ENCODE peak calls at places on chromosomes 16 and 17, in ten cellular contexts. E is heart left ventricle; P is right lobe of liver; X is left lung; J is CD4-positive, alpha-beta T cell; N is heart right ventricle; Z is IMR-90; G is MM.1S; U is CD8-positive, alpha-beta T cell; R is testis. O is an unnamed sample. For H3K27me3, the result is how much of the 10 kb centered on the place peaks cover.

GRCh38 chr17:50806141-50806643 is 29.2 kb upstream of the WFIKKN2 start:
- DNase-seq in U (no peak), E (no peak), Z (peak), N (no peak), P (peak), G (no peak), X (no peak), J (no peak), R (no peak), O (no peak)

GRCh38 chr17:50927287-50927686 is 61.1 kb upstream of the TOB1 start:
- DNase-seq in R (no peak), X (no peak), E (no peak), J (no peak), Z (no peak), G (no peak), N (no peak), P (no peak), U (no peak), O (no peak)

GRCh38 chr17:48842746-48843145 is 11.9 kb downstream of the CALCOCO2 start:
- DNase-seq in N (no peak), X (no peak), U (no peak), J (no peak), E (no peak), P (no peak), R (no peak), Z (peak), G (no peak), O (no peak)

GRCh38 chr16:81578636-81579413 is 134.2 kb downstream of the CMIP start:
- DNase-seq in E (no peak), N (no peak), R (no peak), Z (no peak), G (no peak), X (no peak), P (no peak), U (no peak), J (no peak), O (no peak)

GRCh38 chr17:39036009-39036408 is 68.8 kb upstream of the FBXO47 start:
- DNase-seq in R (no peak), N (no peak), P (no peak), E (no peak), U (no peak), Z (no peak), G (no peak), J (no peak), X (no peak), O (no peak)

GRCh38 chr17:56532926-56533325 is 60.6 kb upstream of the NOG start:
- DNase-seq in R (no peak), X (no peak), Z (no peak), P (no peak), E (no peak), J (no peak), G (no peak), U (no peak), N (no peak), O (no peak)

GRCh38 chr17:68600881-68601564 is at the start of gene FAM20A:
- DNase-seq in J (no peak), Z (no peak), P (peak), N (peak), E (peak), G (no peak), U (no peak), R (peak), X (peak), O (peak)

GRCh38 chr17:81018044-81018802 is 16.7 kb upstream of the BAIAP2 start:
- DNase-seq in U (no peak), N (no peak), Z (peak), G (peak), R (no peak), E (no peak), J (no peak), P (peak), X (peak), O (peak)

GRCh38 chr16:86145669-86146068 is 246.7 kb downstream of the IRF8 start:
- DNase-seq in P (no peak), X (no peak), E (no peak), R (no peak), G (no peak), J (no peak), N (no peak), Z (no peak), U (no peak), O (no peak)

GRCh38 chr16:29983420-29984136 is 9.9 kb downstream of the TAOK2 start:
- DNase-seq in E (no peak), P (no peak), R (no peak), Z (peak), G (no peak), N (no peak), U (no peak), X (no peak), J (no peak), O (peak)

GRCh38 chr16:15853021-15853420 is 3.8 kb downstream of the MYH11 start:
- DNase-seq in Z (no peak), P (no peak), U (no peak), X (no peak), G (no peak), N (no peak), R (no peak), E (no peak), J (no peak), O (no peak)

GRCh38 chr16:72886366-72886974 is 161.5 kb downstream of the ZFHX3 start:
- DNase-seq in J (no peak), E (no peak), X (no peak), U (no peak), R (no peak), P (no peak), N (no peak), Z (no peak), G (no peak), O (no peak)
- H3K27me3 ChIP-seq in J (under half), E (under half), X (under half), U (under half), R (under half), P (under half), N (under half), Z (under half), G (under half), O (under half)

GRCh38 chr16:2838928-2839327 is 8.8 kb downstream of the ZG16B start:
- DNase-seq in J (no peak), U (peak), P (no peak), Z (peak), E (peak), X (peak), R (peak), N (peak), G (peak), O (peak)
- H3K27me3 ChIP-seq in J (under half), U (under half), P (under half), Z (under half), E (under half), X (under half), R (under half), N (under half), G (half or more), O (under half)

DNA sequence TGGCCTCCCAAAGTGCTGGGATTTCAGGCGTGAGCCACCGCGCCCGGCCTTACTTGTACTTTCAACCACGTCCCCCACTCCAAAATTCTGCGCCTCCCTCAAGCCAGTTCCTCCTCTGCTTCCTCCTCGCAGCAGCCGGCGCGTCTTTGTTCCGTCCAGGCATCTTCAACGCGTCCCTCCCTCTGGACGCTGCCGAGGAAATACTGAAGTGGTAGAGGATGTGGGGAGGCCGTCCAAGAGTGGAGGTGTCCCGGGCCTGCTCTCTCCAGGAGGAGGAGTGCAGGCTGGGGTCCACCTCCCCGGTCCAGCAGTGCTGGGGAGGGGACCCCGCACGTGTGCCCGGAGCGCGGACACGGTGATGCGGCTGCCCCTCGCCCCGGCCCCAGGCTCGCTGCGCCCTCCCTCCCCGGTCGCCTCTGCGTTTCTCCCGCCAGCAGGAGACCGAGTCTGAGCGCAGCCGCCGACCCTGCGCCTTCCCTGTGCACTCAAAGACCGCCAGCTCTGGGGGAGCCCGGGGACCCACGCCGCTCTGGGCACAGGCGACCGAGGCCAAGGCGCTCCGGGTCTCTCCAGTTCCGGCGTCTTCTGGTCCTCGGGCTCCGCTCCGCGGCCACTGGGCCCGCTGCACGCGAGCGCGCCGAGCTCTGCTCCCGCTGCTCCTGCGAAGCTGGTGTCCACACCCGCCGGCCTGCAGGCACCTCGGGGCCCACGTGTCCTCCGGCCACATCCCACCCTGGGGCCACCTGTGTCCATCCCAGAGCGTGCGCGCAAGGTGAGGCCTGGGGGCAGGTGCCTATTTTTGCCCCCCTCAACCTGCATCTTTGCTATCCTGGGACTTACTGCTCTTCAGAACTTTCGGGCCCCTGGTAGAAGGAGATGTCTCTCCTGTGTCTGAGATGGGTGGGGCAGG is 31.7 kb downstream of the OSBPL7 start:
- DNase-seq in Z (peak), X (no peak), U (no peak), P (no peak), N (no peak), G (peak), J (no peak), R (peak), E (no peak), O (peak)
- H3K27me3 ChIP-seq in Z (half or more), X (half or more), U (under half), P (under half), N (half or more), G (half or more), J (half or more), R (under half), E (half or more), O (under half)

GRCh38 chr17:75356260-75356937 is 49.1 kb downstream of the GRB2 start:
- DNase-seq in J (no peak), Z (no peak), U (no peak), X (no peak), E (no peak), R (no peak), G (no peak), P (no peak), N (no peak), O (no peak)
- H3K27me3 ChIP-seq in J (under half), Z (under half), U (under half), X (under half), E (under half), R (under half), G (under half), P (under half), N (under half), O (under half)

GRCh38 chr17:44110823-44111633 is 12.4 kb downstream of the HDAC5 start:
- DNase-seq in N (peak), X (peak), R (peak), J (peak), Z (peak), E (peak), P (peak), G (peak), U (peak), O (peak)

GRCh38 chr17:44108440-44109311 is 14.8 kb downstream of the HDAC5 start:
- DNase-seq in U (no peak), G (no peak), R (peak), Z (peak), P (peak), X (peak), N (peak), E (peak), J (no peak), O (peak)

GRCh38 chr17:44106801-44107200 is 16.6 kb downstream of the HDAC5 start:
- DNase-seq in P (no peak), E (no peak), R (no peak), Z (no peak), G (no peak), N (no peak), X (no peak), U (no peak), J (no peak), O (no peak)

GRCh38 chr17:44110011-44110686 is 13.3 kb downstream of the HDAC5 start:
- DNase-seq in P (no peak), G (no peak), R (no peak), Z (no peak), N (no peak), E (no peak), U (no peak), X (no peak), J (no peak), O (no peak)

DNA sequence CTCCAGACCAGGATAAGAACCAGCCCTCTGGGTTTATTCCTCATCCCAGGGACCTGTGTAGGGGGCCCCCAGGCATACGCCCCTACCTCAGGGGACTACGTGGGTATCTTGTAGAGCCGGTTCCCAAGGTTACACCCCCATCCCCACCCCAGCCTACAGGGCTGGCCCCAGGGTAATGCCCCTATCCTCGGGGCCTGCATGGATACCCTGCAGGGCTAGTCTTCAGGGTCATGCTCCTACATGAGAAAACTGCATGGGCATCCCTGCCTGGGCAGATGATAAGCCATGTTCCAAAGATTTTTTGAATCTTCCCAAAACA is 14.2 kb downstream of the HDAC5 start:
- DNase-seq in G (no peak), Z (no peak), N (no peak), X (no peak), P (no peak), U (no peak), R (no peak), E (no peak), J (no peak), O (no peak)
- H3K27me3 ChIP-seq in G (under half), Z (under half), N (under half), X (under half), P (under half), U (under half), R (under half), E (under half), J (under half), O (under half)

DNA sequence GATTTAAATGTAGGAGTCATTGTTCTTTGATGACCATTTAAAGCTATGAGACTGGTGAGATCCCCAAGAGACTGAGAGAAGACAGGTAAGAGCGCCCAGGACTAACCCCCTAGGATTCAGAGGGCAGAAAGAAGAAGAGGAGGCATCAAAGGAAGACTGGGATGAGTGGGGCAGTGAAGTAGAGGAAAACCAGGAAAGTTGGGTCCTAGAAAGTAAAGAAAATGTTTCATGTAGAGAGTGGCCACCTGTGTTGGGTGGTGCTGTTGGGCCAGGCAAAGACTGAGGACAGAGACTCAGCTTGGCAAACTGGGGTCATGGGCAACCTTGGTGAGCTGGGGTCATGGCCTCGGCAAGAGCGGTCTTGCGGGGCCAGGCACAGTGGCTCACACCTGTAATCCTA is 1.3 kb upstream of the HAP1 start:
- DNase-seq in J (no peak), E (no peak), U (no peak), R (no peak), N (no peak), G (no peak), P (no peak), Z (no peak), X (no peak), O (no peak)
- H3K27me3 ChIP-seq in J (half or more), E (half or more), U (under half), R (under half), N (half or more), G (half or more), P (under half), Z (half or more), X (half or more), O (under half)

GRCh38 chr16:803751-804075 is 3.2 kb upstream of the GNG13 start:
- DNase-seq in N (no peak), J (no peak), G (no peak), U (no peak), Z (no peak), P (no peak), E (no peak), R (no peak), X (no peak), O (no peak)
- H3K27me3 ChIP-seq in N (under half), J (under half), G (under half), U (under half), Z (under half), P (under half), E (under half), R (under half), X (half or more), O (under half)

GRCh38 chr17:37642706-37643105 is 540 bp downstream of the DDX52 start:
- DNase-seq in J (no peak), G (peak), R (no peak), N (no peak), U (no peak), P (no peak), Z (peak), E (no peak), X (no peak), O (no peak)

GRCh38 chr17:37643118-37643766 is at the start of gene DDX52:
- DNase-seq in N (peak), G (peak), J (peak), R (peak), Z (peak), P (peak), U (peak), E (peak), X (peak), O (peak)

GRCh38 chr17:37640016-37640415 is 3.2 kb downstream of the DDX52 start:
- DNase-seq in P (no peak), E (no peak), Z (no peak), G (no peak), R (no peak), U (no peak), N (no peak), J (no peak), X (no peak), O (no peak)

GRCh38 chr17:37648555-37648954 is 5.3 kb upstream of the DDX52 start:
- DNase-seq in Z (peak), U (no peak), G (peak), N (no peak), P (no peak), X (no peak), R (no peak), J (no peak), E (no peak), O (no peak)

DNA sequence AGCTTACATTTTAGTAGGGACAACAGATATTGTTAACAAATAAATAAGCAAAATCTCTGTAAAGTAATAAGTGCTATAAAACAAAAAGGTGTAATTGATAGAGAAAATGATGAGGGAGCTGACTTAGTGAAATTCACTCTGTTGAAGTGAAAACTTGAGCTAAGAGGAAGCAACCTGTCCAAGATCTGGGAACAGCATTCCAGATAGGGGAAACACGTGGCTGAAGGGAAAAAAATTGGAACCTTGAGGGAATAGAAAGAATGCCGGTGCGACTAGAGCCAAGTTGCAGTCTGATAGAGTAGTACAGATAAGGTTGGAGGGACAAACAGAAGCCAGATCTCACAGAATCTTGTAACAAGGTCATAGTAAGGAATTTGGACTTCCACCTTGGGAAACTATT is 583 bp upstream of the DDX52 start:
- DNase-seq in E (no peak), X (no peak), P (no peak), J (no peak), G (no peak), R (no peak), U (no peak), N (no peak), Z (no peak), O (no peak)
- H3K27me3 ChIP-seq in E (under half), X (under half), P (under half), J (under half), G (under half), R (under half), U (under half), N (under half), Z (under half), O (under half)

DNA sequence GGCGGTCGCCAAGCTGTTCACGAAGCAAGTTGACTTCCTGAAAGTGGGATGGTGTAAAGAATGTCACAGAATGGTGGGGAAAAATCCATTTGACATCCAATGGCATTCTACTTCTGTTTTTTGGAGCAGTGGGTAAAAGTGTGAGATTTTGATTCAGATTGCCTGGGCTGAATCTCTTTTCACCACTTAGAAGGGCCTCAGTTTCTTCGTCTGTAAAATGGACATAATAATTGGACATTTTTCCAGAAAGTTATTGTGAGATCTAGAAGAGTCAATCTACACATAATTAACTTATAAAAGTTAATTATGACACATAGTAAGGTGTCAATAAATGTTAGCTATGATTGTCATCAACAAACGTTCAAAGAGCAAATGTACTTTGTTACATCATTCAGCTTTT is 3.0 kb downstream of the KRT40 start:
- DNase-seq in U (no peak), R (no peak), J (no peak), X (no peak), N (no peak), P (no peak), Z (no peak), E (no peak), G (no peak), O (no peak)
- H3K27me3 ChIP-seq in U (under half), R (under half), J (under half), X (under half), N (under half), P (under half), Z (under half), E (under half), G (under half), O (under half)

O was measured in right cardiac atrium.